ENCODE peak calls at places on chromosomes 16 and 17, in six cellular contexts. One of them, this sample, is unnamed.

GRCh38 chr16:66894948-66895696 is 14.8 kb downstream of the PDP2 start:
- DNase-seq in sigmoid colon: peak
- DNase-seq in kidney epithelial cell: no peak
- DNase-seq in lung: peak
- DNase-seq in esophagus muscularis mucosa: no peak
- DNase-seq in prostate gland: peak
- DNase-seq in this sample: peak

GRCh38 chr16:29757950-29758466 is 12.2 kb upstream of the C16orf54 start:
- DNase-seq in sigmoid colon: no peak
- DNase-seq in kidney epithelial cell: peak
- DNase-seq in lung: no peak
- DNase-seq in esophagus muscularis mucosa: no peak
- DNase-seq in prostate gland: no peak
- DNase-seq in this sample: peak

GRCh38 chr17:78958556-78959191 is 21.0 kb downstream of the LGALS3BP start:
- DNase-seq in sigmoid colon: no peak
- DNase-seq in kidney epithelial cell: no peak
- DNase-seq in lung: no peak
- DNase-seq in esophagus muscularis mucosa: no peak
- DNase-seq in prostate gland: no peak
- DNase-seq in this sample: peak

GRCh38 chr17:32350662-32351418 is 883 bp downstream of the ZNF207 start:
- DNase-seq in sigmoid colon: no peak
- DNase-seq in kidney epithelial cell: no peak
- DNase-seq in lung: peak
- DNase-seq in esophagus muscularis mucosa: no peak
- DNase-seq in prostate gland: no peak
- DNase-seq in this sample: peak

GRCh38 chr16:89365044-89365467 is 125.3 kb downstream of the ANKRD11 start:
- DNase-seq in sigmoid colon: no peak
- DNase-seq in kidney epithelial cell: no peak
- DNase-seq in lung: no peak
- DNase-seq in esophagus muscularis mucosa: no peak
- DNase-seq in prostate gland: no peak
- DNase-seq in this sample: peak

GRCh38 chr17:77124192-77124908 is 16.4 kb upstream of the SEC14L1 start:
- DNase-seq in sigmoid colon: no peak
- DNase-seq in kidney epithelial cell: peak
- DNase-seq in lung: no peak
- DNase-seq in esophagus muscularis mucosa: no peak
- DNase-seq in prostate gland: peak
- DNase-seq in this sample: peak

GRCh38 chr16:86970279-86970678 is 346.9 kb downstream of the C16orf95 start:
- DNase-seq in sigmoid colon: no peak
- DNase-seq in kidney epithelial cell: no peak
- DNase-seq in lung: no peak
- DNase-seq in esophagus muscularis mucosa: no peak
- DNase-seq in prostate gland: no peak
- DNase-seq in this sample: no peak

GRCh38 chr16:68362952-68363846 is 52.4 kb downstream of the PRMT7 start:
- DNase-seq in sigmoid colon: no peak
- DNase-seq in kidney epithelial cell: no peak
- DNase-seq in lung: no peak
- DNase-seq in esophagus muscularis mucosa: no peak
- DNase-seq in prostate gland: no peak
- DNase-seq in this sample: no peak

GRCh38 chr17:74502866-74503265 is 28.4 kb downstream of the CD300LB start:
- DNase-seq in sigmoid colon: no peak
- DNase-seq in kidney epithelial cell: no peak
- DNase-seq in lung: no peak
- DNase-seq in esophagus muscularis mucosa: no peak
- DNase-seq in prostate gland: no peak
- DNase-seq in this sample: no peak

GRCh38 chr17:81928497-81929252 is 1.1 kb upstream of the MAFG start:
- DNase-seq in sigmoid colon: no peak
- DNase-seq in kidney epithelial cell: no peak
- DNase-seq in lung: no peak
- DNase-seq in esophagus muscularis mucosa: no peak
- DNase-seq in prostate gland: no peak
- DNase-seq in this sample: no peak

GRCh38 chr16:2422123-2422867 is 7.0 kb upstream of the CCNF start:
- DNase-seq in sigmoid colon: peak
- DNase-seq in kidney epithelial cell: no peak
- DNase-seq in lung: no peak
- DNase-seq in esophagus muscularis mucosa: no peak
- DNase-seq in prostate gland: no peak
- DNase-seq in this sample: no peak

GRCh38 chr17:50835563-50836231 is at the start of gene WFIKKN2:
- DNase-seq in sigmoid colon: peak
- DNase-seq in kidney epithelial cell: no peak
- DNase-seq in lung: no peak
- DNase-seq in esophagus muscularis mucosa: no peak
- DNase-seq in prostate gland: no peak
- DNase-seq in this sample: no peak

GRCh38 chr16:89216315-89217137 is 977 bp upstream of the ZNF778 start:
- DNase-seq in sigmoid colon: peak
- DNase-seq in kidney epithelial cell: no peak
- DNase-seq in lung: peak
- DNase-seq in esophagus muscularis mucosa: no peak
- DNase-seq in prostate gland: peak
- DNase-seq in this sample: peak

GRCh38 chr17:76071497-76072148 is 694 bp downstream of the SRP68 start:
- DNase-seq in sigmoid colon: no peak
- DNase-seq in kidney epithelial cell: no peak
- DNase-seq in lung: no peak
- DNase-seq in esophagus muscularis mucosa: no peak
- DNase-seq in prostate gland: no peak
- DNase-seq in this sample: peak

GRCh38 chr16:27498426-27498825 is 51.3 kb downstream of the GTF3C1 start:
- DNase-seq in sigmoid colon: no peak
- DNase-seq in kidney epithelial cell: no peak
- DNase-seq in lung: no peak
- DNase-seq in esophagus muscularis mucosa: no peak
- DNase-seq in prostate gland: no peak
- DNase-seq in this sample: no peak
- TF ChIP-seq CTCF in sigmoid colon: no peak
- TF ChIP-seq CTCF in kidney epithelial cell: no peak
- TF ChIP-seq CTCF in lung: no peak
- TF ChIP-seq CTCF in esophagus muscularis mucosa: no peak
- TF ChIP-seq CTCF in prostate gland: no peak
- TF ChIP-seq CTCF in this sample: no peak

DNA sequence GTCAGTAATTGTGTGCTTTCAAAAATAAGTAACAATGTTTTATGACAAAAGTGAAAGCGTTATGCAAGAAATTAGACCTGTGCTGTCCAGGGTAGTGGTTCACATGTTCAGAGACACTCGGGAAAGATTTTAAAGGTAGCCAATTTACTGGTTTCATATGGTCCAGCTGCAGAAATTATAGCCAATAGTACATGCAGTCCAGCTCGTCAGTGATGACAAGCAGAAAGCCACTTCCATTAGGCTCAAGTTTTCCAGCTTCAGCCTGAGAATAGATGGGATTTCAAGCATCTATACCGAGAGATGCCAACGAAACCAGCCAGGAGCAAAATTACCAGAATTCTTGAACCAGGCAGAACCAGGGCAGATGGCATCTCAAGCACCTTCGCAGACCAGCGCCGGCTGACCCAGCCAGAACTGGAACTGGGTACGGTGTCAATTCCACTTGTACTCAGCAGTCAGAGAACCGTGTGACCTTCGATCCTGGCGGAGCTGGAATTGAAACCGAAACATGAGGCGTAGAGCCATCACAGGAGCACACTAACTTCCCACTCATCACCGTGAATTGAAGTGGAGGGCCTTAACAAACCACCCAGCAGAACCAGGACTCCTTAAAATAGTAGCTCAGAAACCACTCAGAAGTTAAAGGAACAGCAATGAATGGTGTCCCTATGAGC is 207.9 kb upstream of the HSBP1 start:
- DNase-seq in sigmoid colon: no peak
- DNase-seq in kidney epithelial cell: no peak
- DNase-seq in lung: no peak
- DNase-seq in esophagus muscularis mucosa: peak
- DNase-seq in prostate gland: no peak
- DNase-seq in this sample: no peak
- H3K4me3 ChIP-seq in sigmoid colon: no peak
- H3K4me3 ChIP-seq in kidney epithelial cell: no peak
- H3K4me3 ChIP-seq in lung: no peak
- H3K4me3 ChIP-seq in esophagus muscularis mucosa: no peak
- H3K4me3 ChIP-seq in prostate gland: no peak
- H3K4me3 ChIP-seq in this sample: no peak

GRCh38 chr16:56851671-56852400 is 13.2 kb upstream of the SLC12A3 start:
- DNase-seq in sigmoid colon: peak
- DNase-seq in kidney epithelial cell: no peak
- DNase-seq in lung: no peak
- DNase-seq in esophagus muscularis mucosa: no peak
- DNase-seq in prostate gland: no peak
- DNase-seq in this sample: peak
- TF ChIP-seq CTCF in sigmoid colon: no peak
- TF ChIP-seq CTCF in kidney epithelial cell: peak
- TF ChIP-seq CTCF in lung: no peak
- TF ChIP-seq CTCF in esophagus muscularis mucosa: no peak
- TF ChIP-seq CTCF in prostate gland: peak
- TF ChIP-seq CTCF in this sample: peak

DNA sequence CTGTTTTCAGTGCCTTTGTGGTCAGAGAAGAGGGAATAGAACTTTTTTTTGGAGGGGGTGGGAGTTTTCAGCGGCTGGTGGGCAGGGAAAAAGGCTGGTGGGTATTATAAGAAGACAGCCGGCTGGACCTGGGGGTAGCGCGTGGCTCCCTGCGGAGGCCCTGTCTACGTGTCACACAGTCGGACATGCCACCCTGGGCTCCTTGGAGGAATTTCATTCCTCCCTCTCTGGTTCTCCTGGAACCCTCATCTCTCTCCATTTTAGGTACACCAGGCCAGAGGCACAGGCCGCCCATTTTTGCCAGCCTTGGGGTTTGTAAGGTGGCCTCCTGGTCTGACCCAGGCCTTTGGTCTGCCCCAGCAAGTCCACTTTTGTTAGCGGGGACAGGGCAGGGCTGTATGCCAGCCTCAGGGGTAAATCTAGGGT is 908 bp downstream of the FKBP10 start:
- DNase-seq in sigmoid colon: no peak
- DNase-seq in kidney epithelial cell: no peak
- DNase-seq in lung: no peak
- DNase-seq in esophagus muscularis mucosa: no peak
- DNase-seq in prostate gland: no peak
- DNase-seq in this sample: peak
- H3K4me3 ChIP-seq in sigmoid colon: no peak
- H3K4me3 ChIP-seq in kidney epithelial cell: peak
- H3K4me3 ChIP-seq in lung: no peak
- H3K4me3 ChIP-seq in esophagus muscularis mucosa: peak
- H3K4me3 ChIP-seq in prostate gland: no peak
- H3K4me3 ChIP-seq in this sample: peak

DNA sequence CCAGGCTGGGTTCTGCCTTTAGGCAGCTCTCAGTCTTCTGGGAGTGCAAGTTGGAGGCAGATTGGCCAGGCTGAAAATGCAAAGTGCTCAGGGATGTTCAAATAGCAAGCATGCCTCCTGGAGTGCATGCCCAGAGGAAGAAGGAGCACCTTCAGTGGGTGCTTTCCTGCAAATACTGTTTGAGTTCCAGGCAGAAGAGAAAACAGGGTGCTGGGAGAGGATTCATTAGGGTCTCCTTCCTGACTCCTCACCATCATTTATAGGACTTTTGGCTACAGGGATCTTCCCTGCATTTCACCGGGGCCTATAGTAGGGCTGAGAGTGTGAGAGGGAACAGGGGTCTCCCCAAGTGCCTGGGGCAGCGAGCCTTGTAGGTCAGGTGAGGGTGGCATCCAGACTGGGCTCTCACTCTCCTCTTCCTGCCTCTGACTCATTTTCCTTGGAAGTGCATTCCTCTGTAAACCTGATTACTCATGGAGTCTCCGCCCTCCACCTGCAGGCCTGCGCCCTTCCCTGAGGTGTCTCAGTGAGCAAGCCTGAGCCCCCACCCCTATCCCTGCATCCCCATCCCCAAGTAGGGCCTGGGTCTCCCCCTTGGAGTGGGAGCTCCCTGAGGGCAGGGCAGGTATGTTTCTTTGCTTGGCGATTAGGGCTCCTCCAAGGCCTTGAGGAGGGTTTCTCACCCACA is 17.1 kb upstream of the TNS4 start:
- DNase-seq in sigmoid colon: no peak
- DNase-seq in kidney epithelial cell: peak
- DNase-seq in lung: no peak
- DNase-seq in esophagus muscularis mucosa: no peak
- DNase-seq in prostate gland: no peak
- DNase-seq in this sample: no peak
- TF ChIP-seq CTCF in sigmoid colon: no peak
- TF ChIP-seq CTCF in kidney epithelial cell: no peak
- TF ChIP-seq CTCF in lung: no peak
- TF ChIP-seq CTCF in esophagus muscularis mucosa: no peak
- TF ChIP-seq CTCF in prostate gland: no peak
- TF ChIP-seq CTCF in this sample: no peak

This sample was measured in fibroblast of villous mesenchyme.